ENCODE peak calls at places on chromosomes 7 and 10, in six cellular contexts. F is IMR-90, U is neuronal stem cell, Y is trophoblast cell, L is H1, P is H9. V is an unnamed sample. For H3K9me3, the result is how much of the 10 kb centered on the place peaks cover.

GRCh38 chr7:47602272-47603004 is 20.5 kb upstream of the TNS3 start:
- DNase-seq in F (no peak), U (no peak), Y (no peak), L (no peak), P (no peak), V (peak)

GRCh38 chr10:103849212-103849877 is 6.0 kb downstream of the SH3PXD2A start:
- DNase-seq in F (no peak), U (no peak), Y (no peak), L (no peak), P (no peak), V (no peak)

GRCh38 chr10:129193148-129193547 is 273.9 kb upstream of the MGMT start:
- DNase-seq in F (no peak), U (no peak), Y (peak), L (peak), P (no peak), V (no peak)

GRCh38 chr7:30029696-30030095 is 1.5 kb downstream of the PLEKHA8 start:
- DNase-seq in F (no peak), U (no peak), Y (no peak), L (no peak), P (no peak), V (no peak)

GRCh38 chr10:97532935-97533671 is 34.4 kb downstream of the UBTD1 start:
- DNase-seq in F (peak), U (no peak), Y (no peak), L (no peak), P (peak), V (peak)

GRCh38 chr7:28629216-28629848 is 217.0 kb downstream of the CREB5 start:
- DNase-seq in F (peak), U (no peak), Y (no peak), L (no peak), P (no peak), V (peak)

GRCh38 chr10:127194598-127194997 is 1.8 kb downstream of the INSYN2A start:
- DNase-seq in F (no peak), U (no peak), Y (no peak), L (no peak), P (no peak), V (no peak)

GRCh38 chr10:124152781-124153600 is 59.6 kb upstream of the CHST15 start:
- DNase-seq in F (peak), U (no peak), Y (peak), L (peak), P (peak), V (peak)

GRCh38 chr7:100415448-100415847 is 13.1 kb downstream of the ZCWPW1 start:
- DNase-seq in F (no peak), U (no peak), Y (no peak), L (no peak), P (no peak), V (no peak)

GRCh38 chr10:97676770-97677581 is 10.1 kb downstream of the AVPI1 start:
- DNase-seq in F (peak), U (peak), Y (peak), L (no peak), P (peak), V (peak)

GRCh38 chr10:67608001-67608400 is 88.0 kb downstream of the CTNNA3 start:
- DNase-seq in F (no peak), U (no peak), Y (no peak), L (no peak), P (no peak), V (no peak)

GRCh38 chr7:40937879-40938278 is 765.0 kb downstream of the INHBA start:
- DNase-seq in F (no peak), U (peak), Y (no peak), L (no peak), P (peak), V (no peak)

GRCh38 chr10:117320050-117320665 is 55.1 kb downstream of the PDZD8 start:
- DNase-seq in F (peak), U (peak), Y (peak), L (no peak), P (no peak), V (peak)

GRCh38 chr10:71638087-71638576 is 81.4 kb downstream of the C10orf105 start:
- DNase-seq in F (no peak), U (no peak), Y (peak), L (no peak), P (peak), V (no peak)

GRCh38 chr7:135845415-135846075 is 96.9 kb upstream of the FAM180A start:
- DNase-seq in F (no peak), U (no peak), Y (no peak), L (no peak), P (no peak), V (no peak)

GRCh38 chr10:51683031-51683830 is 16.2 kb downstream of the CSTF2T start:
- DNase-seq in F (peak), U (no peak), Y (no peak), L (no peak), P (no peak), V (peak)

GRCh38 chr7:110762514-110762913 is 328.4 kb upstream of the LRRN3 start:
- DNase-seq in F (peak), U (no peak), Y (no peak), L (no peak), P (no peak), V (peak)

GRCh38 chr10:51770719-51771118 is 71.3 kb upstream of the CSTF2T start:
- DNase-seq in F (peak), U (no peak), Y (peak), L (no peak), P (no peak), V (peak)

GRCh38 chr10:88253-88652 is 39.2 kb upstream of the TUBB8 start:
- DNase-seq in F (no peak), U (no peak), Y (no peak), L (no peak), P (no peak), V (no peak)

GRCh38 chr10:132786529-132787252 is 744 bp upstream of the NKX6-2 start:
- DNase-seq in F (no peak), U (no peak), Y (no peak), L (no peak), P (no peak), V (no peak)

GRCh38 chr7:101936612-101937231 is 119.3 kb downstream of the CUX1 start:
- DNase-seq in F (peak), U (no peak), Y (no peak), L (peak), P (peak), V (peak)

GRCh38 chr7:25856056-25856780 is 295.8 kb upstream of the NFE2L3 start:
- DNase-seq in F (peak), U (no peak), Y (peak), L (no peak), P (no peak), V (peak)

GRCh38 chr10:1117651-1118050 is 61.5 kb downstream of the WDR37 start:
- DNase-seq in F (no peak), U (no peak), Y (no peak), L (no peak), P (no peak), V (no peak)

GRCh38 chr10:34906021-34906965 is 91.2 kb upstream of the PARD3 start:
- DNase-seq in F (peak), U (peak), Y (peak), L (no peak), P (peak), V (no peak)

GRCh38 chr10:1380075-1380793 is 324.0 kb downstream of the WDR37 start:
- DNase-seq in F (no peak), U (no peak), Y (no peak), L (no peak), P (peak), V (no peak)

GRCh38 chr7:49403844-49404243 is 369.6 kb upstream of the VWC2 start:
- DNase-seq in F (no peak), U (no peak), Y (no peak), L (no peak), P (no peak), V (no peak)

GRCh38 chr7:130886438-130887135 is 152.6 kb upstream of the KLF14 start:
- DNase-seq in F (no peak), U (no peak), Y (no peak), L (no peak), P (no peak), V (peak)

GRCh38 chr7:150342119-150342405 is 633 bp upstream of the RARRES2 start:
- DNase-seq in F (no peak), U (no peak), Y (no peak), L (no peak), P (no peak), V (no peak)

GRCh38 chr10:136465-136762 is 1.2 kb downstream of the ZMYND11 start:
- DNase-seq in F (no peak), U (no peak), Y (no peak), L (no peak), P (no peak), V (no peak)

GRCh38 chr7:55448526-55448925 is 83.4 kb downstream of the LANCL2 start:
- DNase-seq in F (no peak), U (no peak), Y (no peak), L (no peak), P (no peak), V (no peak)

GRCh38 chr7:95686109-95686508 is 86.2 kb upstream of the DYNC1I1 start:
- DNase-seq in F (peak), U (peak), Y (peak), L (no peak), P (peak), V (peak)

GRCh38 chr10:131795761-131796160 is 105.0 kb upstream of the PPP2R2D start:
- DNase-seq in F (no peak), U (no peak), Y (no peak), L (no peak), P (no peak), V (no peak)

GRCh38 chr10:74079914-74080590 is 70.6 kb downstream of the AP3M1 start:
- DNase-seq in F (peak), U (no peak), Y (no peak), L (no peak), P (no peak), V (no peak)

GRCh38 chr7:114354306-114354705 is 60.3 kb upstream of the FOXP2 start:
- DNase-seq in F (no peak), U (no peak), Y (no peak), L (no peak), P (no peak), V (no peak)

GRCh38 chr10:126904807-126905686 is at the start of gene DOCK1:
- DNase-seq in F (peak), U (peak), Y (peak), L (no peak), P (peak), V (peak)

GRCh38 chr7:129168219-129168991 is 20.0 kb upstream of the SMO start:
- DNase-seq in F (no peak), U (no peak), Y (no peak), L (no peak), P (peak), V (peak)

GRCh38 chr7:66296555-66296954 is 91.4 kb downstream of the TPST1 start:
- DNase-seq in F (peak), U (no peak), Y (no peak), L (no peak), P (no peak), V (no peak)

GRCh38 chr10:127918570-127918969 is 11.7 kb downstream of the PTPRE start:
- DNase-seq in F (no peak), U (no peak), Y (no peak), L (no peak), P (no peak), V (no peak)

GRCh38 chr10:17457083-17457482 is 2.7 kb upstream of the ST8SIA6 start:
- DNase-seq in F (no peak), U (no peak), Y (no peak), L (no peak), P (no peak), V (no peak)
- H4K8ac ChIP-seq in F (no peak), U (no peak), Y (no peak), L (no peak), P (no peak), V (no peak)

DNA sequence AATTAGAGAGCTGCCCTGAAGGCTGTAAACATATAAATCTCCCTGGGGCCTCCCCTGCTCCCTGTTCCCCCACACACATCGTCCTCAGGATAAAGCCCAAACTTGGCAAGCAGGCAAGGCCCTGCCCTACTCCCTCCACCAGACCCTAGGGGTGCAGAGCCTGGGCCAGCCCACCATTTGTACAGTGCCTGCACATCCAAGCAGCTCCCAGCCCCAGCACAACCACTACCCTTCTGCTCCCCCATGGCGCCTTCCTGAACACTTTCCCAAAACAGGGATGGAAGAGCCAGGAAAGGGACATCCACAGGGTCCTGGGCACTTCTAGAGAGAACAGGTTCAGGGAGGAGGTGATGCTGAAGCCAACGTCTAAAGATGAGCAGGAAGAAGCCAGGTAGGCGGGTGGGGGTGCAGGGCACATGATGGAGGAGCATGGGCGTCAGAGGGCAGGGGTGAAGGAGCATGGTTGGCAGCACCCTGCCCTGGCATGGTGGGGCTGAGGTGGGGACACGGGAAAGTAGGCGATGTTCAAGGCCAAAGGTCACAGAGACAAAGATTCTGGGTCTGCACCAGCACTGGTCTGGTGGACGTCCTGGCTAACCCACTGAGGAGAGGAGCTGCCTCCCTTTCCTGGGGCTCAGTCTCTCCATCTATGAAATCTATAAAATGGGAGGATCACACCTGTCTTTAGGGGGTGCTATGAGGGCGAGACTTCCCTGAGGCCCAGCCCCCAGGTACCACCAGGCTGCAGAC is 140.6 kb downstream of the ARHGAP22 start:
- DNase-seq in F (no peak), U (no peak), Y (no peak), L (no peak), P (no peak), V (no peak)
- H3K9me3 ChIP-seq in F (under half), U (under half), Y (under half), L (under half), P (under half), V (under half)

GRCh38 chr7:116196947-116197346 is 13.4 kb upstream of the TES start:
- DNase-seq in F (no peak), U (no peak), Y (no peak), L (no peak), P (no peak), V (no peak)

GRCh38 chr7:116206141-116206540 is 4.2 kb upstream of the TES start:
- DNase-seq in F (no peak), U (no peak), Y (no peak), L (no peak), P (no peak), V (no peak)

GRCh38 chr7:116198748-116199410 is 11.5 kb upstream of the TES start:
- DNase-seq in F (peak), U (no peak), Y (peak), L (no peak), P (no peak), V (no peak)

GRCh38 chr7:116197355-116197754 is 13.0 kb upstream of the TES start:
- DNase-seq in F (no peak), U (no peak), Y (no peak), L (no peak), P (no peak), V (no peak)

DNA sequence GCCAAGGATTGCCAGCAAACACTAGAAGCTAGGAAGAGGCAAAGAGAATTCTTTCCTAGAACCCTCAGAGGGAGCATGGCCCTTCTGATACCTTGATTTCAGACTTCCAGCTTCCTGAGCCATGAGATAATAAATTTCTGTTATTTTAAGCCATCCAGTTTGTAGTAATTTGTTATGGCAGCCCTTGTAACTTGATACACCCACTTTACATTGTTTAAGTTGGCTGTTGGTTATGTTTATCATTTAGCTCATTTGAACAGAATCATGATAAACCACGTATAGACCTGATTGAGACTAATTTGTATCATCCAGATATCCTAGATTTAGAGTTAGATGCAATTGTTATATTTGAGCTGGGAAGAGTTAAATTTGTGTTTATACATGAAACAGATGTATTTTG is 9.4 kb upstream of the TES start:
- DNase-seq in F (peak), U (no peak), Y (no peak), L (no peak), P (no peak), V (no peak)
- H4K8ac ChIP-seq in F (peak), U (no peak), Y (no peak), L (no peak), P (no peak), V (no peak)

DNA sequence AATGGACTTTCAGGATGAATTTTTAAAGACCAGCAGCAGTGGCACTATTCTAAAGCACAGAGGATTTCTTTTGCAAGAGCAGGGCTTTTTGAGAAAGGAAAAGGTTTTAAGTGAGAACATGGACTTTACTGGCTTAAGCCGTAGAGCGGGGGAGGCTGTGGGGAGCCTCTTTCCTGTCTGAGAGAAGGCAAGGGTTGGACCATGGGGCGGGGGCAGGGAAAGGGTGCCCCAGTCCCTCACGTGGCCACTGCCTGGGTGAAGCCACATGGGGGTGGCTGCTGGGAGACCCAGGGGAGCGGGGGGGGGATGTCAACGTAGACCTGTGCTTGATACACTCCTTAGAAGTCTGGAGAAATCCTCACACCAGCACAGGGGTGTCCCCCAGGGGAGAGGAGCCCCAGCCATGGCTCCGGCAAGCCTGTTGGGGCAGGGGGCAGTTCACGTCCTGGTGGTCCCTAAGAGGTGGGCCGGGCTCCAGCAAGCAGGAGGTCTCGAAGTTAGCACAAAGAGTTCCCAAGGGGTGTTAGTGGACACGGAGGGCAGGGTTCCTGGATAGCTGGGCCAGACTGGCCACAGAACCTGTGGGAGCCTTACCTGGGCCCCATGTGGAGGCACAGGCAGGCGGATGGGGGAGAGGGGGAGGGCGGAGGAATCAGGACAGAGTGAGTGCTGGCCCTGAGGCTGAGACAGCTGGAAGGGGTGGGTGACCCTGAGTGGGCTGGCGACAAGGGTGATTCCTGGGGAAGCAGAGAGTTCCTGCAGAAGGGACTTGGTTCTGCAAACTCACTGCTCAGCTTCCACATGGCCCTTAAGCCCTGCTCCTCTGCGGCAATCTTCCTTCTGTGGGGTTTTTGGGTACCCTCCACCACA is 36.9 kb upstream of the ELFN1 start:
- DNase-seq in F (no peak), U (no peak), Y (no peak), L (no peak), P (no peak), V (no peak)
- H3K9me3 ChIP-seq in F (under half), U (under half), Y (under half), L (under half), P (under half), V (under half)

GRCh38 chr10:62264702-62265436 is 3.8 kb downstream of the RTKN2 start:
- DNase-seq in F (peak), U (peak), Y (peak), L (peak), P (peak), V (peak)
- H4K8ac ChIP-seq in F (no peak), U (no peak), Y (no peak), L (no peak), P (no peak), V (no peak)

DNA sequence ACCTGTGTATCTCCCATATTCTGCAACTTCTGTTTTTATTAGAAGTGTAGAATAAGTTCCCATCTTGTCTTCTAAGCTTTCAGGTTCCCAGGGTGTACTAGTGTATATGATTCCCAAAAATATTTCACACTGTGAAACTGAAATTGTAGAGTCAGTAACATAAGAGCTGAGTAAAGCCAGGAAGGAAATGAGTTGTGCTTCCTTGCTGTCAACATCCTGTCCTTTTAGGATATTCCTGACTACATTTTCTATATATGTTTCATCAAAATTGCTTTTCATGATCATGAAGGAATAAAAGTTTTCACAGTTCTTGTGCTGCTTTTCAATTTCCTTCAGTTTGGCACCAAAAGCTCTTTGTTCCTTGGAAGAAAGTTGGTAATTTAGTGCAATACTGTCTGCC is 15.2 kb downstream of the SAMD9L start:
- DNase-seq in F (no peak), U (no peak), Y (no peak), L (no peak), P (no peak), V (no peak)
- H3K9me3 ChIP-seq in F (under half), U (under half), Y (under half), L (under half), P (under half), V (half or more)

V was measured in mesenchymal stem cell.